ENCODE peak calls at places on chromosomes 3 and 15, in five cellular contexts. H, Z, Q, O and T are unnamed samples. For H3K4me1, the result is how much of the 10 kb centered on the place peaks cover.

GRCh38 chr15:64249406-64249805 is 86.6 kb upstream of the PPIB start:
- DNase-seq in H (no peak), Z (peak), Q (no peak), O (peak), T (no peak)

GRCh38 chr3:81255463-81255862 is 506.0 kb downstream of the GBE1 start:
- DNase-seq in H (no peak), O (no peak), Z (no peak), Q (no peak), T (no peak)

GRCh38 chr3:147419731-147420360 is 10.7 kb downstream of the ZIC1 start:
- DNase-seq in O (no peak), H (no peak), Z (no peak), Q (no peak), T (no peak)

GRCh38 chr3:135240426-135240825 is 445.4 kb downstream of the EPHB1 start:
- DNase-seq in O (no peak), Q (no peak), Z (no peak), H (no peak), T (peak)

GRCh38 chr3:138174421-138175122 is at the start of gene DBR1:
- DNase-seq in O (peak), Q (peak), H (peak), Z (peak), T (peak)

GRCh38 chr15:80401471-80401870 is 2.7 kb upstream of the ARNT2 start:
- DNase-seq in Q (no peak), O (no peak), Z (no peak), H (no peak), T (no peak)

GRCh38 chr3:169112153-169112892 is 551.2 kb downstream of the MECOM start:
- DNase-seq in Z (no peak), H (no peak), O (no peak), Q (peak), T (no peak)

GRCh38 chr3:190862209-190863118 is at the start of gene GMNC:
- DNase-seq in O (peak), Z (peak), Q (peak), H (peak), T (peak)

GRCh38 chr15:80999623-81000036 is 1.1 kb upstream of the TLNRD1 start:
- DNase-seq in H (peak), Q (no peak), O (peak), Z (peak), T (no peak)

GRCh38 chr15:68177747-68178146 is 27.4 kb downstream of the CALML4 start:
- DNase-seq in Q (peak), Z (no peak), H (no peak), O (no peak), T (no peak)

GRCh38 chr15:29571728-29572454 is 250.4 kb downstream of the TJP1 start:
- DNase-seq in O (no peak), Z (peak), H (no peak), Q (no peak), T (peak)

GRCh38 chr3:125207507-125207906 is 5.0 kb downstream of the SLC12A8 start:
- DNase-seq in H (no peak), O (peak), Z (peak), Q (no peak), T (peak)

GRCh38 chr3:43910750-43911149 is 220.0 kb downstream of the ABHD5 start:
- DNase-seq in Z (no peak), Q (no peak), O (no peak), H (no peak), T (no peak)

GRCh38 chr3:50319872-50320625 is 2.5 kb downstream of the HYAL2 start:
- DNase-seq in H (no peak), Z (no peak), O (no peak), Q (no peak), T (no peak)

GRCh38 chr3:13197795-13198194 is 124.6 kb upstream of the IQSEC1 start:
- DNase-seq in H (no peak), O (no peak), Q (no peak), Z (no peak), T (no peak)

GRCh38 chr3:63576826-63577225 is 75.6 kb upstream of the SNTN start:
- DNase-seq in H (no peak), Q (no peak), O (peak), Z (peak), T (no peak)

GRCh38 chr15:73747847-73748605 is 5.1 kb downstream of the INSYN1 start:
- DNase-seq in H (no peak), Q (no peak), Z (no peak), O (no peak), T (no peak)

GRCh38 chr15:60370105-60370803 is 27.5 kb downstream of the ANXA2 start:
- DNase-seq in H (no peak), Z (no peak), O (no peak), Q (no peak), T (no peak)

GRCh38 chr3:106097817-106098410 is 229.1 kb upstream of the CBLB start:
- DNase-seq in O (no peak), Q (peak), H (no peak), Z (no peak), T (no peak)

GRCh38 chr3:82020282-82020681 is 258.8 kb upstream of the GBE1 start:
- DNase-seq in Z (no peak), H (no peak), O (no peak), Q (no peak), T (no peak)

GRCh38 chr3:142065932-142066331 is 83.4 kb downstream of the TFDP2 start:
- DNase-seq in O (no peak), H (no peak), Q (no peak), Z (no peak), T (no peak)

GRCh38 chr15:55518641-55519040 is 10.6 kb upstream of the DNAAF4 start:
- DNase-seq in Q (no peak), H (no peak), Z (no peak), O (no peak), T (no peak)

GRCh38 chr15:89785771-89786135 is 9.6 kb downstream of the MESP2 start:
- DNase-seq in Z (no peak), Q (peak), H (no peak), O (no peak), T (no peak)

GRCh38 chr3:84724877-84725276 is 233.9 kb upstream of the CADM2 start:
- DNase-seq in Q (no peak), Z (no peak), O (no peak), H (no peak), T (no peak)
- H3K4me3 ChIP-seq in Q (no peak), Z (no peak), O (no peak), H (no peak), T (no peak)

GRCh38 chr3:25781145-25781757 is 2.0 kb downstream of the NGLY1 start:
- DNase-seq in Z (no peak), O (no peak), H (no peak), Q (no peak), T (no peak)

GRCh38 chr3:25780618-25781017 is 2.6 kb downstream of the NGLY1 start:
- DNase-seq in Q (no peak), H (no peak), O (no peak), Z (no peak), T (no peak)

GRCh38 chr3:25782636-25782937 is 656 bp downstream of the NGLY1 start:
- DNase-seq in Z (no peak), Q (no peak), O (no peak), H (no peak), T (no peak)

GRCh38 chr3:25782938-25783660 is at the start of gene NGLY1:
- DNase-seq in Z (peak), H (peak), O (peak), Q (peak), T (peak)

GRCh38 chr3:25781758-25782594 is 1.3 kb downstream of the NGLY1 start:
- DNase-seq in O (no peak), H (no peak), Z (no peak), Q (no peak), T (no peak)
- TF ChIP-seq POLR2A in O (no peak), H (no peak), Z (no peak), Q (no peak), T (no peak)

DNA sequence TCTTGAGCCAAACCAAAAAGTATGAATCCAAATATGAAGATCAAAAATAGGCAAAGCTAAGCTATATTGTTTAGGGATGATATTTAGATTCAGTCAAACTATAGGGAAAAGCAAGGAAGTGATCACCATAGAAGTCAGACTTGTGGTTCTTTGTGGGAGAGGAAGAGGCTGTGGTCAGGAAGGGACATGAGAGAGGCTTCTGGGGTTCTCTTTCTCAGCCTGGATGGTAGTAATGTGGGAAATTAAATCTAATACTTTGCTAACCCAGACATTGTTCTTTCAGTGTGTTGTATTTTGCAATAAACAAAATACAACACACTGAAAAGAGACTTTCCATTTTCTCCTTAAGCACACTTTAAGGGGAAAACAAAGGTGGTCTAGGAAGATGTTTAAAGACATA is 3.1 kb downstream of the CX3CR1 start:
- DNase-seq in Q (no peak), H (no peak), Z (no peak), O (no peak), T (no peak)
- H3K4me1 ChIP-seq in Q (under half), H (under half), Z (under half), O (under half), T (under half)

GRCh38 chr3:14346191-14346590 is 56.2 kb upstream of the SLC6A6 start:
- DNase-seq in Z (no peak), O (no peak), H (no peak), Q (no peak), T (no peak)
- H3K4me3 ChIP-seq in Z (no peak), O (no peak), H (no peak), Q (no peak), T (no peak)

DNA sequence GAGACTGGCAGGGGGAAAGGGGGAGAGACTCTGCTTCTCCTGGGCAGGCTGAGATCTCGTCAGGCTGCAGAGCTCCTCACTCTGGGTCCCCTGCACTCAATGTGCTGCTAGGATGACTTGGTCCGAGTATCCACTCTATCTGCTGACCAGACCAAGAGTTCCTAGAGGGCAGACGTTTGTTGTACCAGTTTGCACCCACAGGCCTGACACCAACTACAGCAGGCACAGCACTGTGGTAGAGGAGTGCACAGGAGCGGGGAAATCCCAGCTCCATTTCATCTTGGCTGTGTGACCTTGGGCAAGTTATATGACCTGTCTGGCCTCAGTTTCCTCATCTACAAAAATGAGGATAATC is 29.0 kb downstream of the CCDC12 start:
- DNase-seq in Z (no peak), Q (no peak), H (no peak), O (no peak), T (no peak)
- TF ChIP-seq POLR2A in Z (no peak), Q (no peak), H (no peak), O (no peak), T (no peak)